ENCODE peak calls at places on chromosomes 2 and 18, in nine cellular contexts. One of them, this sample, is unnamed.
A peak's percentile ranks its signal among the peaks of the same experiment; 100 is the strongest.

GRCh38 chr2:172351586-172351985 is 75.8 kb upstream of the ITGA6 start:
- DNase-seq in tibial artery: no peak
- DNase-seq in heart left ventricle: no peak
- DNase-seq in cardiac muscle cell: no peak
- DNase-seq in breast epithelium: peak; percentile 36
- DNase-seq in left ventricle myocardium inferior: no peak
- DNase-seq in transverse colon: no peak
- DNase-seq in neuronal stem cell: no peak
- DNase-seq in stomach: no peak
- DNase-seq in this sample: no peak

GRCh38 chr2:233399306-233400225 is 45.3 kb downstream of the DGKD start:
- DNase-seq in cardiac muscle cell: no peak
- DNase-seq in neuronal stem cell: no peak
- DNase-seq in tibial artery: no peak
- DNase-seq in heart left ventricle: no peak
- DNase-seq in left ventricle myocardium inferior: no peak
- DNase-seq in stomach: peak; percentile 23
- DNase-seq in transverse colon: no peak
- DNase-seq in breast epithelium: no peak
- DNase-seq in this sample: no peak

GRCh38 chr2:9263388-9263787 is 56.8 kb downstream of the ASAP2 start:
- DNase-seq in breast epithelium: no peak
- DNase-seq in neuronal stem cell: no peak
- DNase-seq in heart left ventricle: peak; percentile 48
- DNase-seq in transverse colon: no peak
- DNase-seq in stomach: no peak
- DNase-seq in left ventricle myocardium inferior: peak; percentile 44
- DNase-seq in tibial artery: no peak
- DNase-seq in cardiac muscle cell: peak; percentile 50
- DNase-seq in this sample: no peak

GRCh38 chr2:32289165-32290054 is 11.7 kb downstream of the YIPF4 start:
- DNase-seq in left ventricle myocardium inferior: no peak
- DNase-seq in cardiac muscle cell: peak; percentile 68
- DNase-seq in stomach: no peak
- DNase-seq in breast epithelium: no peak
- DNase-seq in neuronal stem cell: no peak
- DNase-seq in transverse colon: no peak
- DNase-seq in tibial artery: no peak
- DNase-seq in heart left ventricle: no peak
- DNase-seq in this sample: no peak

GRCh38 chr2:176763871-176764404 is 448.7 kb upstream of the HNRNPA3 start:
- DNase-seq in heart left ventricle: no peak
- DNase-seq in stomach: no peak
- DNase-seq in cardiac muscle cell: no peak
- DNase-seq in neuronal stem cell: peak; percentile 18
- DNase-seq in transverse colon: no peak
- DNase-seq in breast epithelium: no peak
- DNase-seq in left ventricle myocardium inferior: no peak
- DNase-seq in tibial artery: no peak
- DNase-seq in this sample: no peak

GRCh38 chr2:113157108-113157896 is 16.5 kb upstream of the PSD4 start:
- DNase-seq in transverse colon: peak; percentile 77
- DNase-seq in cardiac muscle cell: peak; percentile 16
- DNase-seq in stomach: peak; percentile 85
- DNase-seq in breast epithelium: no peak
- DNase-seq in tibial artery: peak; percentile 49
- DNase-seq in left ventricle myocardium inferior: no peak
- DNase-seq in heart left ventricle: no peak
- DNase-seq in neuronal stem cell: no peak
- DNase-seq in this sample: peak; percentile 87

GRCh38 chr2:213185147-213185822 is 33.9 kb upstream of the IKZF2 start:
- DNase-seq in stomach: no peak
- DNase-seq in transverse colon: no peak
- DNase-seq in breast epithelium: no peak
- DNase-seq in left ventricle myocardium inferior: no peak
- DNase-seq in cardiac muscle cell: no peak
- DNase-seq in heart left ventricle: no peak
- DNase-seq in neuronal stem cell: no peak
- DNase-seq in tibial artery: no peak
- DNase-seq in this sample: no peak

GRCh38 chr2:39584283-39584972 is 81.3 kb upstream of the TMEM178A start:
- DNase-seq in transverse colon: no peak
- DNase-seq in heart left ventricle: no peak
- DNase-seq in neuronal stem cell: no peak
- DNase-seq in tibial artery: no peak
- DNase-seq in cardiac muscle cell: peak; percentile 75
- DNase-seq in left ventricle myocardium inferior: no peak
- DNase-seq in stomach: no peak
- DNase-seq in breast epithelium: no peak
- DNase-seq in this sample: no peak

GRCh38 chr2:230748087-230748486 is 35.4 kb downstream of the CAB39 start:
- DNase-seq in stomach: no peak
- DNase-seq in left ventricle myocardium inferior: no peak
- DNase-seq in breast epithelium: no peak
- DNase-seq in tibial artery: no peak
- DNase-seq in transverse colon: no peak
- DNase-seq in neuronal stem cell: no peak
- DNase-seq in cardiac muscle cell: no peak
- DNase-seq in heart left ventricle: no peak
- DNase-seq in this sample: no peak

GRCh38 chr18:76519156-76519549 is 24.1 kb upstream of the ZNF516 start:
- DNase-seq in transverse colon: no peak
- DNase-seq in cardiac muscle cell: peak; percentile 61
- DNase-seq in tibial artery: no peak
- DNase-seq in stomach: no peak
- DNase-seq in left ventricle myocardium inferior: no peak
- DNase-seq in neuronal stem cell: no peak
- DNase-seq in breast epithelium: no peak
- DNase-seq in heart left ventricle: no peak
- DNase-seq in this sample: no peak

GRCh38 chr2:216571909-216572513 is 61.2 kb upstream of the IGFBP2 start:
- DNase-seq in cardiac muscle cell: no peak
- DNase-seq in tibial artery: no peak
- DNase-seq in stomach: no peak
- DNase-seq in heart left ventricle: no peak
- DNase-seq in breast epithelium: no peak
- DNase-seq in neuronal stem cell: no peak
- DNase-seq in left ventricle myocardium inferior: no peak
- DNase-seq in transverse colon: no peak
- DNase-seq in this sample: no peak

GRCh38 chr2:52097076-52097475 is 1065.1 kb upstream of the NRXN1 start:
- DNase-seq in neuronal stem cell: no peak
- DNase-seq in cardiac muscle cell: no peak
- DNase-seq in stomach: no peak
- DNase-seq in tibial artery: no peak
- DNase-seq in transverse colon: no peak
- DNase-seq in left ventricle myocardium inferior: no peak
- DNase-seq in heart left ventricle: no peak
- DNase-seq in breast epithelium: no peak
- DNase-seq in this sample: no peak

GRCh38 chr2:51025942-51026574 is 5.9 kb downstream of the NRXN1 start:
- DNase-seq in neuronal stem cell: no peak
- DNase-seq in left ventricle myocardium inferior: no peak
- DNase-seq in transverse colon: no peak
- DNase-seq in breast epithelium: no peak
- DNase-seq in cardiac muscle cell: no peak
- DNase-seq in tibial artery: no peak
- DNase-seq in heart left ventricle: no peak
- DNase-seq in stomach: no peak
- DNase-seq in this sample: no peak
- H3K27ac ChIP-seq in neuronal stem cell: no peak overlapping the region
- H3K27ac ChIP-seq in left ventricle myocardium inferior: no peak overlapping the region
- H3K27ac ChIP-seq in transverse colon: no peak overlapping the region
- H3K27ac ChIP-seq in breast epithelium: no peak overlapping the region
- H3K27ac ChIP-seq in cardiac muscle cell: no peak overlapping the region
- H3K27ac ChIP-seq in tibial artery: no peak overlapping the region
- H3K27ac ChIP-seq in heart left ventricle: no peak overlapping the region
- H3K27ac ChIP-seq in stomach: no peak overlapping the region
- H3K27ac ChIP-seq in this sample: no peak overlapping the region

GRCh38 chr18:44748582-44748981 is 67.9 kb downstream of the SETBP1 start:
- DNase-seq in neuronal stem cell: no peak
- DNase-seq in stomach: no peak
- DNase-seq in transverse colon: no peak
- DNase-seq in heart left ventricle: no peak
- DNase-seq in left ventricle myocardium inferior: no peak
- DNase-seq in tibial artery: no peak
- DNase-seq in breast epithelium: no peak
- DNase-seq in cardiac muscle cell: no peak
- DNase-seq in this sample: no peak

GRCh38 chr18:44754567-44754966 is 73.9 kb downstream of the SETBP1 start:
- DNase-seq in tibial artery: no peak
- DNase-seq in heart left ventricle: no peak
- DNase-seq in neuronal stem cell: no peak
- DNase-seq in stomach: no peak
- DNase-seq in transverse colon: no peak
- DNase-seq in left ventricle myocardium inferior: no peak
- DNase-seq in cardiac muscle cell: no peak
- DNase-seq in breast epithelium: no peak
- DNase-seq in this sample: no peak

GRCh38 chr18:44747157-44747556 is 66.5 kb downstream of the SETBP1 start:
- DNase-seq in cardiac muscle cell: no peak
- DNase-seq in heart left ventricle: no peak
- DNase-seq in left ventricle myocardium inferior: no peak
- DNase-seq in transverse colon: no peak
- DNase-seq in tibial artery: no peak
- DNase-seq in neuronal stem cell: no peak
- DNase-seq in stomach: no peak
- DNase-seq in breast epithelium: no peak
- DNase-seq in this sample: no peak

GRCh38 chr18:44750774-44751173 is 70.1 kb downstream of the SETBP1 start:
- DNase-seq in breast epithelium: no peak
- DNase-seq in tibial artery: no peak
- DNase-seq in transverse colon: no peak
- DNase-seq in cardiac muscle cell: no peak
- DNase-seq in stomach: no peak
- DNase-seq in left ventricle myocardium inferior: no peak
- DNase-seq in neuronal stem cell: no peak
- DNase-seq in heart left ventricle: no peak
- DNase-seq in this sample: no peak
- H3K27me3 ChIP-seq in breast epithelium: no peaks in the 10 kb centered on the region
- H3K27me3 ChIP-seq in tibial artery: no peaks in the 10 kb centered on the region
- H3K27me3 ChIP-seq in transverse colon: no peaks in the 10 kb centered on the region
- H3K27me3 ChIP-seq in cardiac muscle cell: no peaks in the 10 kb centered on the region
- H3K27me3 ChIP-seq in stomach: no peaks in the 10 kb centered on the region
- H3K27me3 ChIP-seq in left ventricle myocardium inferior: no peaks in the 10 kb centered on the region
- H3K27me3 ChIP-seq in neuronal stem cell: peaks cover 10% of the 10 kb centered on the region
- H3K27me3 ChIP-seq in heart left ventricle: no peaks in the 10 kb centered on the region
- H3K27me3 ChIP-seq in this sample: no peaks in the 10 kb centered on the region

GRCh38 chr2:20611844-20612356 is 39.0 kb downstream of the HS1BP3 start:
- DNase-seq in left ventricle myocardium inferior: no peak
- DNase-seq in cardiac muscle cell: no peak
- DNase-seq in tibial artery: no peak
- DNase-seq in heart left ventricle: no peak
- DNase-seq in breast epithelium: no peak
- DNase-seq in stomach: no peak
- DNase-seq in transverse colon: no peak
- DNase-seq in neuronal stem cell: no peak
- DNase-seq in this sample: no peak

GRCh38 chr2:20615046-20615465 is 35.8 kb downstream of the HS1BP3 start:
- DNase-seq in heart left ventricle: no peak
- DNase-seq in neuronal stem cell: no peak
- DNase-seq in transverse colon: peak; percentile 6
- DNase-seq in tibial artery: no peak
- DNase-seq in left ventricle myocardium inferior: peak; percentile 14
- DNase-seq in cardiac muscle cell: no peak
- DNase-seq in stomach: no peak
- DNase-seq in breast epithelium: no peak
- DNase-seq in this sample: peak; percentile 44

GRCh38 chr2:20614201-20615045 is 36.5 kb downstream of the HS1BP3 start:
- DNase-seq in breast epithelium: peak; percentile 70
- DNase-seq in transverse colon: peak; percentile 8
- DNase-seq in left ventricle myocardium inferior: peak; percentile 32
- DNase-seq in neuronal stem cell: peak; percentile 61
- DNase-seq in tibial artery: peak; percentile 90
- DNase-seq in cardiac muscle cell: no peak
- DNase-seq in heart left ventricle: peak; percentile 22
- DNase-seq in stomach: peak; percentile 69
- DNase-seq in this sample: peak; percentile 43

GRCh38 chr2:20612835-20613341 is 38.0 kb downstream of the HS1BP3 start:
- DNase-seq in neuronal stem cell: no peak
- DNase-seq in breast epithelium: no peak
- DNase-seq in left ventricle myocardium inferior: no peak
- DNase-seq in stomach: no peak
- DNase-seq in heart left ventricle: no peak
- DNase-seq in transverse colon: no peak
- DNase-seq in cardiac muscle cell: no peak
- DNase-seq in tibial artery: peak; percentile 23
- DNase-seq in this sample: no peak

GRCh38 chr2:20613342-20613916 is 37.5 kb downstream of the HS1BP3 start:
- DNase-seq in left ventricle myocardium inferior: peak; percentile 12
- DNase-seq in cardiac muscle cell: no peak
- DNase-seq in tibial artery: peak; percentile 65
- DNase-seq in stomach: no peak
- DNase-seq in neuronal stem cell: no peak
- DNase-seq in transverse colon: no peak
- DNase-seq in heart left ventricle: no peak
- DNase-seq in breast epithelium: no peak
- DNase-seq in this sample: no peak
- H3K4me1 ChIP-seq in left ventricle myocardium inferior: peaks cover 99% of the 10 kb centered on the region
- H3K4me1 ChIP-seq in cardiac muscle cell: peaks cover 15% of the 10 kb centered on the region
- H3K4me1 ChIP-seq in tibial artery: peaks cover 6% of the 10 kb centered on the region
- H3K4me1 ChIP-seq in stomach: peaks cover 95% of the 10 kb centered on the region
- H3K4me1 ChIP-seq in neuronal stem cell: peaks cover 20% of the 10 kb centered on the region
- H3K4me1 ChIP-seq in transverse colon: peaks cover 84% of the 10 kb centered on the region
- H3K4me1 ChIP-seq in heart left ventricle: peaks cover 86% of the 10 kb centered on the region
- H3K4me1 ChIP-seq in breast epithelium: peaks cover 37% of the 10 kb centered on the region
- H3K4me1 ChIP-seq in this sample: peaks cover 39% of the 10 kb centered on the region

GRCh38 chr18:56066524-56067215 is 478.7 kb upstream of the TCF4 start:
- DNase-seq in transverse colon: no peak
- DNase-seq in neuronal stem cell: no peak
- DNase-seq in heart left ventricle: no peak
- DNase-seq in breast epithelium: no peak
- DNase-seq in left ventricle myocardium inferior: no peak
- DNase-seq in stomach: no peak
- DNase-seq in cardiac muscle cell: no peak
- DNase-seq in tibial artery: no peak
- DNase-seq in this sample: no peak
- H3K27ac ChIP-seq in transverse colon: no peak overlapping the region
- H3K27ac ChIP-seq in neuronal stem cell: no peak overlapping the region
- H3K27ac ChIP-seq in heart left ventricle: no peak overlapping the region
- H3K27ac ChIP-seq in breast epithelium: no peak overlapping the region
- H3K27ac ChIP-seq in left ventricle myocardium inferior: peak overlapping the region; percentile 71
- H3K27ac ChIP-seq in stomach: no peak overlapping the region
- H3K27ac ChIP-seq in cardiac muscle cell: no peak overlapping the region
- H3K27ac ChIP-seq in tibial artery: no peak overlapping the region
- H3K27ac ChIP-seq in this sample: no peak overlapping the region

This sample was measured in Peyer's patch.